ENCODE peak calls at places on chromosomes 6 and 20, in five cellular contexts. C is left ventricle myocardium inferior; B is ureter; Y is activated CD4-positive, alpha-beta T cell treated with anti-CD3 and anti-CD28 coated beads, Interleukin-2, amount 10 ng/mL, durations not matched to agents 7 days and 5 days; O is heart left ventricle. Q is an unnamed sample.

GRCh38 chr6:13407709-13408695 is 79.4 kb downstream of the GFOD1 start:
- DNase-seq in C (no peak), B (no peak), Y (no peak), O (no peak), Q (no peak)

GRCh38 chr6:84317463-84317862 is 90.0 kb upstream of the CEP162 start:
- DNase-seq in C (no peak), B (no peak), Y (no peak), O (no peak), Q (no peak)

GRCh38 chr6:11710221-11710836 is 68.3 kb downstream of the ADTRP start:
- DNase-seq in C (no peak), B (no peak), Y (peak), O (no peak), Q (no peak)

GRCh38 chr20:24995741-24996448 is 3.3 kb upstream of the APMAP start:
- DNase-seq in C (no peak), B (peak), Y (no peak), O (no peak), Q (no peak)

GRCh38 chr6:64713175-64713574 is 993.9 kb downstream of the EYS start:
- DNase-seq in C (no peak), B (no peak), Y (no peak), O (no peak), Q (no peak)

GRCh38 chr6:10964684-10965083 is 77.8 kb downstream of the SYCP2L start:
- DNase-seq in C (no peak), B (no peak), Y (no peak), O (no peak), Q (no peak)

GRCh38 chr6:81696505-81696904 is 56.0 kb downstream of the TENT5A start:
- DNase-seq in C (no peak), B (no peak), Y (no peak), O (no peak), Q (no peak)

GRCh38 chr20:32973077-32973717 is 31.0 kb downstream of the SUN5 start:
- DNase-seq in C (no peak), B (no peak), Y (no peak), O (no peak), Q (no peak)

GRCh38 chr6:136706431-136706830 is 85.8 kb downstream of the MAP3K5 start:
- DNase-seq in C (no peak), B (no peak), Y (no peak), O (no peak), Q (no peak)

GRCh38 chr20:36362261-36362660 is 56.1 kb downstream of the DLGAP4 start:
- DNase-seq in C (no peak), B (no peak), Y (no peak), O (no peak), Q (no peak)

GRCh38 chr6:29663300-29664039 is 6.6 kb downstream of the MOG start:
- DNase-seq in C (no peak), B (no peak), Y (no peak), O (no peak), Q (peak)

GRCh38 chr20:16485406-16485805 is 87.8 kb downstream of the KIF16B start:
- DNase-seq in C (no peak), B (no peak), Y (no peak), O (no peak), Q (no peak)

GRCh38 chr6:159301277-159301676 is 132.1 kb downstream of the FNDC1 start:
- DNase-seq in C (no peak), B (no peak), Y (no peak), O (no peak), Q (no peak)

GRCh38 chr20:54502179-54502578 is 26.8 kb downstream of the DOK5 start:
- DNase-seq in C (no peak), B (no peak), Y (no peak), O (no peak), Q (no peak)

GRCh38 chr20:35174458-35175216 is 2.8 kb downstream of the PROCR start:
- DNase-seq in C (no peak), B (no peak), Y (no peak), O (no peak), Q (no peak)

GRCh38 chr6:165782124-165782523 is 119.1 kb upstream of the PDE10A start:
- DNase-seq in C (no peak), B (no peak), Y (no peak), O (no peak), Q (no peak)

GRCh38 chr6:3646616-3647362 is 104.7 kb downstream of the PXDC1 start:
- DNase-seq in C (no peak), B (peak), Y (no peak), O (no peak), Q (no peak)

GRCh38 chr20:36010081-36010480 is 41.7 kb downstream of the CNBD2 start:
- DNase-seq in C (no peak), B (no peak), Y (no peak), O (no peak), Q (no peak)

GRCh38 chr20:47392721-47393073 is 36.2 kb upstream of the ZMYND8 start:
- DNase-seq in C (no peak), B (no peak), Y (no peak), O (no peak), Q (no peak)

GRCh38 chr20:63597651-63598478 is 23.8 kb upstream of the HELZ2 start:
- DNase-seq in C (no peak), B (no peak), Y (no peak), O (no peak), Q (no peak)

GRCh38 chr20:11050350-11050749 is 376.6 kb upstream of the JAG1 start:
- DNase-seq in C (no peak), B (no peak), Y (no peak), O (no peak), Q (no peak)

GRCh38 chr6:8707956-8708772 is 272.8 kb upstream of the SLC35B3 start:
- DNase-seq in C (no peak), B (no peak), Y (no peak), O (no peak), Q (peak)

GRCh38 chr6:33901822-33902816 is 98.3 kb upstream of the MLN start:
- DNase-seq in C (no peak), B (no peak), Y (no peak), O (no peak), Q (no peak)

GRCh38 chr20:31595654-31596411 is 9.3 kb upstream of the ID1 start:
- DNase-seq in C (peak), B (peak), Y (no peak), O (peak), Q (peak)

GRCh38 chr6:29938746-29939508 is 3.4 kb upstream of the HLA-A start:
- DNase-seq in C (no peak), B (no peak), Y (no peak), O (no peak), Q (peak)

GRCh38 chr6:110173506-110174132 is 5.9 kb downstream of the WASF1 start:
- DNase-seq in C (no peak), B (no peak), Y (no peak), O (no peak), Q (peak)

GRCh38 chr6:169802790-169803189 is 51.4 kb downstream of the ERMARD start:
- DNase-seq in C (no peak), B (no peak), Y (no peak), O (no peak), Q (no peak)

GRCh38 chr6:44257007-44257752 is at the start of gene SLC35B2:
- DNase-seq in C (peak), B (no peak), Y (peak), O (peak), Q (peak)

GRCh38 chr20:61460261-61461047 is 208.4 kb downstream of the CDH4 start:
- DNase-seq in C (no peak), B (no peak), Y (no peak), O (no peak), Q (no peak)

GRCh38 chr6:147621280-147621679 is 112.8 kb downstream of the SAMD5 start:
- DNase-seq in C (no peak), B (no peak), Y (no peak), O (no peak), Q (no peak)

GRCh38 chr6:26607434-26608230 is 10.9 kb downstream of the ABT1 start:
- DNase-seq in C (no peak), B (no peak), Y (peak), O (no peak), Q (peak)

GRCh38 chr6:35230950-35231349 is 17.2 kb downstream of the SCUBE3 start:
- DNase-seq in C (peak), B (peak), Y (no peak), O (peak), Q (no peak)

GRCh38 chr6:32462609-32463008 is 22.9 kb downstream of the HLA-DRA start:
- DNase-seq in C (no peak), B (no peak), Y (no peak), O (no peak), Q (no peak)

GRCh38 chr6:118709859-118710350 is 58.5 kb upstream of the CEP85L start:
- DNase-seq in C (no peak), B (no peak), Y (peak), O (no peak), Q (no peak)

GRCh38 chr20:19815553-19815991 is 57.5 kb downstream of the RIN2 start:
- DNase-seq in C (no peak), B (no peak), Y (no peak), O (peak), Q (no peak)

GRCh38 chr6:36596359-36596758 is 2.2 kb downstream of the SRSF3 start:
- DNase-seq in C (no peak), B (no peak), Y (no peak), O (no peak), Q (no peak)

GRCh38 chr20:49647509-49647908 is 66.2 kb downstream of the B4GALT5 start:
- DNase-seq in C (no peak), B (no peak), Y (no peak), O (no peak), Q (no peak)

Q was measured in SK-N-DZ.